ENCODE peak calls at places on chromosomes 13 and 19, in seven cellular contexts. Q is activated CD4-positive, alpha-beta T cell treated with anti-CD3 and anti-CD28 coated beads, Interleukin-2, amount 10 ng/mL, durations not matched to agents 24 days and 14 days; O is NCI-H460; B is heart right ventricle; W is cardiac muscle cell; Z is tibial nerve; U is iPS DF 6.9. H is an unnamed sample.

GRCh38 chr13:27308941-27309340 is 38.3 kb downstream of the RASL11A start:
- DNase-seq in Q (no peak), O (no peak), B (no peak), W (no peak), Z (no peak), U (no peak), H (no peak)

GRCh38 chr13:76019421-76020044 is 383.4 kb downstream of the LMO7 start:
- DNase-seq in Q (no peak), O (peak; percentile 9), B (peak; percentile 4), W (peak; percentile 15), Z (no peak), U (peak; percentile 47), H (no peak)

GRCh38 chr13:44934724-44935123 is 54.5 kb downstream of the NUFIP1 start:
- DNase-seq in Q (no peak), O (no peak), B (no peak), W (no peak), Z (no peak), U (no peak), H (no peak)

GRCh38 chr19:45598267-45599011 is 3.6 kb downstream of the GPR4 start:
- DNase-seq in Q (no peak), O (no peak), B (peak; percentile 66), W (no peak), Z (no peak), U (no peak), H (no peak)

GRCh38 chr13:49533586-49534269 is 38.0 kb downstream of the PHF11 start:
- DNase-seq in Q (no peak), O (no peak), B (no peak), W (no peak), Z (no peak), U (no peak), H (no peak)

GRCh38 chr19:33373701-33374405 is at the start of gene CEBPG:
- DNase-seq in Q (peak; percentile 88), O (peak; percentile 54), B (peak; percentile 61), W (peak; percentile 82), Z (no peak), U (no peak), H (no peak)

GRCh38 chr13:105848494-105848893 is 687.0 kb downstream of the EFNB2 start:
- DNase-seq in Q (no peak), O (no peak), B (no peak), W (no peak), Z (no peak), U (no peak), H (no peak)

GRCh38 chr19:41893899-41894298 is 10.9 kb downstream of the ARHGEF1 start:
- DNase-seq in Q (peak; percentile 72), O (no peak), B (no peak), W (no peak), Z (no peak), U (no peak), H (no peak)

GRCh38 chr19:30492581-30492980 is 120.4 kb downstream of the ZNF536 start:
- DNase-seq in Q (no peak), O (no peak), B (no peak), W (no peak), Z (no peak), U (no peak), H (no peak)

GRCh38 chr19:42313096-42313839 is at the start of gene TMEM145:
- DNase-seq in Q (peak; percentile 82), O (no peak), B (no peak), W (peak; percentile 84), Z (no peak), U (no peak), H (no peak)

GRCh38 chr19:8468761-8469458 is 24.1 kb downstream of the HNRNPM start:
- DNase-seq in Q (no peak), O (no peak), B (no peak), W (no peak), Z (no peak), U (no peak), H (no peak)

GRCh38 chr19:19662344-19662743 is 1.1 kb downstream of the ATP13A1 start:
- DNase-seq in Q (peak; percentile 69), O (no peak), B (no peak), W (no peak), Z (no peak), U (no peak), H (no peak)

GRCh38 chr13:44810067-44810840 is 179.0 kb downstream of the NUFIP1 start:
- DNase-seq in Q (no peak), O (no peak), B (peak; percentile 16), W (peak; percentile 34), Z (no peak), U (no peak), H (no peak)

GRCh38 chr19:28010656-28011055 is 1202.3 kb downstream of the UQCRFS1 start:
- DNase-seq in Q (no peak), O (no peak), B (no peak), W (no peak), Z (no peak), U (no peak), H (no peak)